ENCODE peak calls at places on chromosomes 1 and 21, in four cellular contexts. One of them, this sample, is unnamed.

GRCh38 chr1:7335224-7335879 is 435.7 kb upstream of the VAMP3 start:
- DNase-seq in stimulated activated CD4-positive, alpha-beta T cell treated with anti-CD3 and anti-CD28 coated beads, Interleukin-4, amount 100 ng/mL, for 24 hours: no peak
- DNase-seq in cardiac muscle cell: no peak
- DNase-seq in RCC 7860: peak
- DNase-seq in this sample: no peak

GRCh38 chr1:6962956-6963915 is 178.0 kb downstream of the CAMTA1 start:
- DNase-seq in RCC 7860: no peak
- DNase-seq in stimulated activated CD4-positive, alpha-beta T cell treated with anti-CD3 and anti-CD28 coated beads, Interleukin-4, amount 100 ng/mL, for 24 hours: peak
- DNase-seq in cardiac muscle cell: peak
- DNase-seq in this sample: peak

GRCh38 chr1:66374561-66375111 is 159.3 kb upstream of the SGIP1 start:
- DNase-seq in RCC 7860: peak
- DNase-seq in cardiac muscle cell: no peak
- DNase-seq in stimulated activated CD4-positive, alpha-beta T cell treated with anti-CD3 and anti-CD28 coated beads, Interleukin-4, amount 100 ng/mL, for 24 hours: peak
- DNase-seq in this sample: peak

GRCh38 chr21:31543191-31543590 is 116.3 kb upstream of the SOD1 start:
- DNase-seq in cardiac muscle cell: no peak
- DNase-seq in RCC 7860: no peak
- DNase-seq in stimulated activated CD4-positive, alpha-beta T cell treated with anti-CD3 and anti-CD28 coated beads, Interleukin-4, amount 100 ng/mL, for 24 hours: no peak
- DNase-seq in this sample: no peak

GRCh38 chr1:206706298-206706791 is 21.6 kb downstream of the MAPKAPK2 start:
- DNase-seq in stimulated activated CD4-positive, alpha-beta T cell treated with anti-CD3 and anti-CD28 coated beads, Interleukin-4, amount 100 ng/mL, for 24 hours: peak
- DNase-seq in cardiac muscle cell: no peak
- DNase-seq in RCC 7860: no peak
- DNase-seq in this sample: peak

GRCh38 chr1:23419180-23419579 is 5.4 kb downstream of the TCEA3 start:
- DNase-seq in cardiac muscle cell: peak
- DNase-seq in stimulated activated CD4-positive, alpha-beta T cell treated with anti-CD3 and anti-CD28 coated beads, Interleukin-4, amount 100 ng/mL, for 24 hours: no peak
- DNase-seq in RCC 7860: no peak
- DNase-seq in this sample: no peak

GRCh38 chr1:157775101-157775870 is 1.6 kb downstream of the FCRL2 start:
- DNase-seq in RCC 7860: no peak
- DNase-seq in cardiac muscle cell: no peak
- DNase-seq in stimulated activated CD4-positive, alpha-beta T cell treated with anti-CD3 and anti-CD28 coated beads, Interleukin-4, amount 100 ng/mL, for 24 hours: no peak
- DNase-seq in this sample: no peak

GRCh38 chr1:154810571-154810970 is 59.5 kb downstream of the KCNN3 start:
- DNase-seq in RCC 7860: no peak
- DNase-seq in stimulated activated CD4-positive, alpha-beta T cell treated with anti-CD3 and anti-CD28 coated beads, Interleukin-4, amount 100 ng/mL, for 24 hours: no peak
- DNase-seq in cardiac muscle cell: no peak
- DNase-seq in this sample: no peak

GRCh38 chr1:152110365-152110859 is 4.8 kb downstream of the TCHH start:
- DNase-seq in RCC 7860: peak
- DNase-seq in stimulated activated CD4-positive, alpha-beta T cell treated with anti-CD3 and anti-CD28 coated beads, Interleukin-4, amount 100 ng/mL, for 24 hours: peak
- DNase-seq in cardiac muscle cell: no peak
- DNase-seq in this sample: peak

GRCh38 chr1:41791667-41792484 is 126.8 kb downstream of the HIVEP3 start:
- DNase-seq in RCC 7860: no peak
- DNase-seq in stimulated activated CD4-positive, alpha-beta T cell treated with anti-CD3 and anti-CD28 coated beads, Interleukin-4, amount 100 ng/mL, for 24 hours: peak
- DNase-seq in cardiac muscle cell: no peak
- DNase-seq in this sample: peak

GRCh38 chr21:38958940-38959685 is 153.4 kb downstream of the ETS2 start:
- DNase-seq in cardiac muscle cell: no peak
- DNase-seq in stimulated activated CD4-positive, alpha-beta T cell treated with anti-CD3 and anti-CD28 coated beads, Interleukin-4, amount 100 ng/mL, for 24 hours: no peak
- DNase-seq in RCC 7860: peak
- DNase-seq in this sample: no peak

GRCh38 chr1:100164226-100164625 is 13.8 kb downstream of the LRRC39 start:
- DNase-seq in stimulated activated CD4-positive, alpha-beta T cell treated with anti-CD3 and anti-CD28 coated beads, Interleukin-4, amount 100 ng/mL, for 24 hours: no peak
- DNase-seq in cardiac muscle cell: no peak
- DNase-seq in RCC 7860: no peak
- DNase-seq in this sample: no peak

GRCh38 chr1:107004421-107004820 is 52.1 kb upstream of the PRMT6 start:
- DNase-seq in stimulated activated CD4-positive, alpha-beta T cell treated with anti-CD3 and anti-CD28 coated beads, Interleukin-4, amount 100 ng/mL, for 24 hours: no peak
- DNase-seq in cardiac muscle cell: no peak
- DNase-seq in RCC 7860: no peak
- DNase-seq in this sample: no peak

GRCh38 chr1:185497177-185497576 is 180.1 kb upstream of the IVNS1ABP start:
- DNase-seq in cardiac muscle cell: no peak
- DNase-seq in RCC 7860: no peak
- DNase-seq in stimulated activated CD4-positive, alpha-beta T cell treated with anti-CD3 and anti-CD28 coated beads, Interleukin-4, amount 100 ng/mL, for 24 hours: no peak
- DNase-seq in this sample: no peak

GRCh38 chr1:28437260-28437923 is 67.9 kb downstream of the PHACTR4 start:
- DNase-seq in stimulated activated CD4-positive, alpha-beta T cell treated with anti-CD3 and anti-CD28 coated beads, Interleukin-4, amount 100 ng/mL, for 24 hours: no peak
- DNase-seq in RCC 7860: peak
- DNase-seq in cardiac muscle cell: no peak
- DNase-seq in this sample: no peak

GRCh38 chr1:76161451-76161850 is 86.9 kb downstream of the ST6GALNAC3 start:
- DNase-seq in stimulated activated CD4-positive, alpha-beta T cell treated with anti-CD3 and anti-CD28 coated beads, Interleukin-4, amount 100 ng/mL, for 24 hours: no peak
- DNase-seq in cardiac muscle cell: no peak
- DNase-seq in RCC 7860: no peak
- DNase-seq in this sample: no peak

GRCh38 chr21:29149771-29150425 is 19.5 kb downstream of the MAP3K7CL start:
- DNase-seq in cardiac muscle cell: no peak
- DNase-seq in stimulated activated CD4-positive, alpha-beta T cell treated with anti-CD3 and anti-CD28 coated beads, Interleukin-4, amount 100 ng/mL, for 24 hours: no peak
- DNase-seq in RCC 7860: no peak
- DNase-seq in this sample: no peak

GRCh38 chr1:9128161-9128519 is 762 bp downstream of the GPR157 start:
- DNase-seq in cardiac muscle cell: peak
- DNase-seq in stimulated activated CD4-positive, alpha-beta T cell treated with anti-CD3 and anti-CD28 coated beads, Interleukin-4, amount 100 ng/mL, for 24 hours: no peak
- DNase-seq in RCC 7860: no peak
- DNase-seq in this sample: no peak

GRCh38 chr1:31413405-31414005 is 492 bp downstream of the SERINC2 start:
- DNase-seq in cardiac muscle cell: peak
- DNase-seq in RCC 7860: peak
- DNase-seq in stimulated activated CD4-positive, alpha-beta T cell treated with anti-CD3 and anti-CD28 coated beads, Interleukin-4, amount 100 ng/mL, for 24 hours: no peak
- DNase-seq in this sample: peak

GRCh38 chr1:243849089-243850012 is 692 bp downstream of the AKT3 start:
- DNase-seq in cardiac muscle cell: peak
- DNase-seq in stimulated activated CD4-positive, alpha-beta T cell treated with anti-CD3 and anti-CD28 coated beads, Interleukin-4, amount 100 ng/mL, for 24 hours: peak
- DNase-seq in RCC 7860: peak
- DNase-seq in this sample: peak

GRCh38 chr1:154463512-154463990 is 38.5 kb upstream of the TDRD10 start:
- DNase-seq in cardiac muscle cell: no peak
- DNase-seq in RCC 7860: peak
- DNase-seq in stimulated activated CD4-positive, alpha-beta T cell treated with anti-CD3 and anti-CD28 coated beads, Interleukin-4, amount 100 ng/mL, for 24 hours: peak
- DNase-seq in this sample: peak

GRCh38 chr1:75136921-75137641 is 2.9 kb downstream of the LHX8 start:
- DNase-seq in RCC 7860: no peak
- DNase-seq in stimulated activated CD4-positive, alpha-beta T cell treated with anti-CD3 and anti-CD28 coated beads, Interleukin-4, amount 100 ng/mL, for 24 hours: no peak
- DNase-seq in cardiac muscle cell: no peak
- DNase-seq in this sample: no peak

GRCh38 chr21:46151989-46152938 is 3.1 kb downstream of the FTCD start:
- DNase-seq in RCC 7860: no peak
- DNase-seq in stimulated activated CD4-positive, alpha-beta T cell treated with anti-CD3 and anti-CD28 coated beads, Interleukin-4, amount 100 ng/mL, for 24 hours: no peak
- DNase-seq in cardiac muscle cell: no peak
- DNase-seq in this sample: peak

GRCh38 chr1:198496216-198497143 is 44.0 kb downstream of the ATP6V1G3 start:
- DNase-seq in cardiac muscle cell: no peak
- DNase-seq in RCC 7860: peak
- DNase-seq in stimulated activated CD4-positive, alpha-beta T cell treated with anti-CD3 and anti-CD28 coated beads, Interleukin-4, amount 100 ng/mL, for 24 hours: no peak
- DNase-seq in this sample: no peak

GRCh38 chr1:204357551-204357950 is 2.2 kb downstream of the PLEKHA6 start:
- DNase-seq in stimulated activated CD4-positive, alpha-beta T cell treated with anti-CD3 and anti-CD28 coated beads, Interleukin-4, amount 100 ng/mL, for 24 hours: no peak
- DNase-seq in cardiac muscle cell: no peak
- DNase-seq in RCC 7860: no peak
- DNase-seq in this sample: no peak

GRCh38 chr1:145711213-145711651 is 4.1 kb upstream of the PDZK1 start:
- DNase-seq in cardiac muscle cell: no peak
- DNase-seq in stimulated activated CD4-positive, alpha-beta T cell treated with anti-CD3 and anti-CD28 coated beads, Interleukin-4, amount 100 ng/mL, for 24 hours: no peak
- DNase-seq in RCC 7860: peak
- DNase-seq in this sample: no peak

GRCh38 chr1:239243003-239243402 is 143.4 kb upstream of the CHRM3 start:
- DNase-seq in stimulated activated CD4-positive, alpha-beta T cell treated with anti-CD3 and anti-CD28 coated beads, Interleukin-4, amount 100 ng/mL, for 24 hours: no peak
- DNase-seq in RCC 7860: no peak
- DNase-seq in cardiac muscle cell: no peak
- DNase-seq in this sample: no peak

GRCh38 chr1:53477626-53478025 is 18.4 kb downstream of the DMRTB1 start:
- DNase-seq in cardiac muscle cell: no peak
- DNase-seq in RCC 7860: no peak
- DNase-seq in stimulated activated CD4-positive, alpha-beta T cell treated with anti-CD3 and anti-CD28 coated beads, Interleukin-4, amount 100 ng/mL, for 24 hours: no peak
- DNase-seq in this sample: no peak

GRCh38 chr1:17120962-17121837 is 1.9 kb upstream of the PADI2 start:
- DNase-seq in RCC 7860: no peak
- DNase-seq in cardiac muscle cell: peak
- DNase-seq in stimulated activated CD4-positive, alpha-beta T cell treated with anti-CD3 and anti-CD28 coated beads, Interleukin-4, amount 100 ng/mL, for 24 hours: no peak
- DNase-seq in this sample: no peak

GRCh38 chr1:47998396-47998990 is 1.3 kb upstream of the TRABD2B start:
- DNase-seq in RCC 7860: no peak
- DNase-seq in stimulated activated CD4-positive, alpha-beta T cell treated with anti-CD3 and anti-CD28 coated beads, Interleukin-4, amount 100 ng/mL, for 24 hours: no peak
- DNase-seq in cardiac muscle cell: no peak
- DNase-seq in this sample: no peak

GRCh38 chr1:54310439-54311328 is 95.5 kb downstream of the SSBP3 start:
- DNase-seq in RCC 7860: no peak
- DNase-seq in stimulated activated CD4-positive, alpha-beta T cell treated with anti-CD3 and anti-CD28 coated beads, Interleukin-4, amount 100 ng/mL, for 24 hours: no peak
- DNase-seq in cardiac muscle cell: peak
- DNase-seq in this sample: no peak

GRCh38 chr21:25997788-25998611 is 172.6 kb downstream of the APP start:
- DNase-seq in RCC 7860: no peak
- DNase-seq in stimulated activated CD4-positive, alpha-beta T cell treated with anti-CD3 and anti-CD28 coated beads, Interleukin-4, amount 100 ng/mL, for 24 hours: no peak
- DNase-seq in cardiac muscle cell: peak
- DNase-seq in this sample: no peak